ENCODE peak calls at places on chromosomes 16 and 17, in seven cellular contexts. T, F, P, L, O, Z and E are unnamed samples.

GRCh38 chr17:75499313-75500022 is 15.9 kb downstream of the CASKIN2 start:
- DNase-seq in O (no peak), F (no peak), Z (no peak), L (peak), T (no peak), P (peak), E (no peak)

GRCh38 chr16:57013268-57013667 is 23.9 kb downstream of the NLRC5 start:
- DNase-seq in O (no peak), L (no peak), P (no peak), T (no peak), Z (no peak), F (peak), E (no peak)

GRCh38 chr17:36598951-36599401 is 2.4 kb upstream of the MRM1 start:
- DNase-seq in F (no peak), T (no peak), O (no peak), L (peak), P (no peak), Z (no peak), E (peak)

GRCh38 chr17:49862781-49863331 is 15.0 kb upstream of the TAC4 start:
- DNase-seq in F (no peak), O (no peak), P (no peak), T (no peak), L (no peak), Z (no peak), E (no peak)

GRCh38 chr17:77222356-77222755 is 81.6 kb downstream of the SEC14L1 start:
- DNase-seq in P (no peak), Z (no peak), O (no peak), L (no peak), F (no peak), T (no peak), E (no peak)

GRCh38 chr17:43986225-43986981 is 18.0 kb upstream of the NAGS start:
- DNase-seq in Z (no peak), O (no peak), T (no peak), P (no peak), L (no peak), F (no peak), E (no peak)

GRCh38 chr16:81940781-81941560 is 70.3 kb downstream of the SDR42E1 start:
- DNase-seq in P (no peak), L (no peak), Z (no peak), O (peak), T (no peak), F (peak), E (no peak)

GRCh38 chr16:19323596-19323995 is 38.1 kb downstream of the CLEC19A start:
- DNase-seq in F (no peak), O (no peak), Z (no peak), T (no peak), P (no peak), L (no peak), E (no peak)

GRCh38 chr17:49557204-49558024 is 18.3 kb upstream of the NXPH3 start:
- DNase-seq in O (peak), Z (peak), L (no peak), F (peak), P (no peak), T (peak), E (peak)

GRCh38 chr17:80805032-80805751 is 186.4 kb upstream of the CHMP6 start:
- DNase-seq in T (no peak), L (no peak), O (no peak), F (peak), Z (no peak), P (peak), E (no peak)

GRCh38 chr16:49346459-49346858 is 27.1 kb upstream of the C16orf78 start:
- DNase-seq in P (no peak), Z (no peak), T (no peak), O (no peak), F (no peak), L (no peak), E (peak)

GRCh38 chr17:69466905-69467630 is 52.6 kb downstream of the MAP2K6 start:
- DNase-seq in T (peak), Z (no peak), F (peak), L (no peak), O (no peak), P (no peak), E (no peak)

GRCh38 chr16:57165483-57165882 is 20.4 kb downstream of the PSME3IP1 start:
- DNase-seq in T (no peak), Z (no peak), F (no peak), L (no peak), O (no peak), P (no peak), E (no peak)

GRCh38 chr17:14622622-14623101 is 321.8 kb downstream of the HS3ST3B1 start:
- DNase-seq in O (no peak), Z (no peak), F (no peak), T (no peak), P (no peak), L (no peak), E (no peak)

GRCh38 chr16:63337264-63337663 is 1301.0 kb upstream of the CDH8 start:
- DNase-seq in P (no peak), T (no peak), O (no peak), Z (no peak), L (no peak), F (no peak), E (no peak)

GRCh38 chr17:63946440-63947363 is 14.6 kb upstream of the CD79B start:
- DNase-seq in L (no peak), F (peak), O (peak), T (peak), Z (peak), P (peak), E (no peak)

GRCh38 chr16:55703003-55704001 is 47.5 kb downstream of the SLC6A2 start:
- DNase-seq in Z (no peak), T (peak), O (peak), P (peak), F (peak), L (no peak), E (peak)

GRCh38 chr16:58024673-58025350 is 742 bp upstream of the MMP15 start:
- DNase-seq in O (peak), Z (peak), F (no peak), L (no peak), T (peak), P (peak), E (no peak)

GRCh38 chr17:1384881-1385280 is 15.1 kb downstream of the YWHAE start:
- DNase-seq in O (no peak), T (no peak), Z (no peak), P (peak), L (no peak), F (no peak), E (no peak)

GRCh38 chr16:87938412-87938949 is 2.2 kb upstream of the CA5A start:
- DNase-seq in L (no peak), P (no peak), Z (no peak), O (no peak), T (no peak), F (no peak), E (no peak)

GRCh38 chr17:8857919-8858318 is 9.6 kb downstream of the PIK3R6 start:
- DNase-seq in F (peak), L (no peak), P (no peak), O (no peak), Z (no peak), T (no peak), E (no peak)

GRCh38 chr16:54812229-54812628 is 118.4 kb upstream of the IRX5 start:
- DNase-seq in P (no peak), L (no peak), Z (no peak), F (no peak), T (no peak), O (no peak), E (no peak)

GRCh38 chr16:17275076-17275732 is 195.6 kb downstream of the XYLT1 start:
- DNase-seq in F (no peak), O (peak), Z (peak), T (peak), L (no peak), P (no peak), E (no peak)

GRCh38 chr16:15403392-15403995 is 7.9 kb downstream of the MPV17L start:
- DNase-seq in P (no peak), L (no peak), F (no peak), O (no peak), Z (no peak), T (no peak), E (peak)

GRCh38 chr17:4304417-4305027 is 40.7 kb upstream of the ANKFY1 start:
- DNase-seq in P (no peak), L (peak), O (peak), Z (peak), F (peak), T (peak), E (no peak)

GRCh38 chr16:14198603-14199002 is 127.5 kb downstream of the MRTFB start:
- DNase-seq in L (no peak), P (no peak), F (no peak), T (no peak), Z (no peak), O (no peak), E (no peak)

GRCh38 chr16:14202697-14203096 is 131.6 kb downstream of the MRTFB start:
- DNase-seq in Z (no peak), F (no peak), O (peak), P (no peak), L (no peak), T (no peak), E (no peak)

GRCh38 chr16:14199624-14200023 is 128.5 kb downstream of the MRTFB start:
- DNase-seq in P (no peak), F (peak), T (no peak), Z (no peak), O (no peak), L (no peak), E (no peak)

GRCh38 chr16:14199199-14199598 is 128.1 kb downstream of the MRTFB start:
- DNase-seq in Z (no peak), P (no peak), O (no peak), T (no peak), F (no peak), L (no peak), E (no peak)

GRCh38 chr16:14202095-14202494 is 131.0 kb downstream of the MRTFB start:
- DNase-seq in F (no peak), Z (no peak), O (no peak), P (no peak), T (no peak), L (no peak), E (no peak)
- H3K4me3 ChIP-seq in F (no peak), Z (no peak), O (no peak), P (no peak), T (no peak), L (peak), E (no peak)

GRCh38 chr17:21132428-21132827 is 5.7 kb downstream of the DHRS7B start:
- DNase-seq in F (no peak), T (no peak), L (no peak), O (no peak), P (no peak), Z (no peak), E (no peak)

GRCh38 chr17:21131090-21131616 is 4.4 kb downstream of the DHRS7B start:
- DNase-seq in F (no peak), P (no peak), Z (no peak), T (no peak), O (no peak), L (no peak), E (no peak)

GRCh38 chr17:21127508-21128077 is 829 bp downstream of the DHRS7B start:
- DNase-seq in P (no peak), O (no peak), L (no peak), F (peak), T (no peak), Z (no peak), E (no peak)

GRCh38 chr17:21126645-21127507 is at the start of gene DHRS7B:
- DNase-seq in P (peak), Z (peak), F (peak), L (peak), T (peak), O (peak), E (peak)

DNA sequence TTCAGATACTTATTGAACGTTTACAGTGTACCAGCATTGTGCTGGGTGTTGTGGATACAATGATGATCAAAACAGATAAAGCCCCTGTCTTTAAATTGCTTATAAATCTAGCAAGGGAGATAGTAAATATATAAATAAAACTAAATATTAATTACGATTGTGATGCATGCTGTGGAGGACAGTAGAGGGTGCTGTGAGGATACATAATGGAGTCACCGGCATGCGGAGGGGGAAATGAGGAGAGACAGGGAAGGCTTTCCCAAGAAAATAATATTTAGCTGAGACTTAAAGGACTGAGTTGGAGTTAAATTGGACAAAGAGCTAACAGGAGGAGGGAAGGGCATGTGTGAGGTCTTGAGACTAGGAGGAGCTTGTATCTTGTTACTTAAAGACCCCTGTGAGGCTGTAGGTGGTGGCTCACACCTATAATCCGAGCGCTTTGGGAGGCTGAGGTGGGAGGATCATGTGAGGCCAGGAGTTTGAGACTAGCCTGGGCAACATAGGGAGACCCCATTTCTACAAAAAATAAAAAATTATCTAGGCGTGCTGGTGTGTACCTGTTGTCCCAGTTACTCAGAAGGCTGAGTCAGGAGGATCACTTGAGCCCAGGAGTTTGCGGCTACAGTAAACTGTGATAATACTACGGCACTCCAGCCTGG is 2.4 kb downstream of the DHRS7B start:
- DNase-seq in P (peak), Z (no peak), F (peak), T (peak), O (no peak), L (peak), E (no peak)
- TF ChIP-seq CTCF in P (peak), Z (peak), F (peak), T (peak), O (peak), L (peak), E (no peak)

GRCh38 chr17:74212913-74213791 is at the start of gene TTYH2:
- DNase-seq in F (peak), P (peak), T (peak), Z (peak), L (peak), O (peak), E (peak)
- TF ChIP-seq POLR2A in F (no peak), P (no peak), T (peak), Z (no peak), L (peak), O (peak), E (no peak)

DNA sequence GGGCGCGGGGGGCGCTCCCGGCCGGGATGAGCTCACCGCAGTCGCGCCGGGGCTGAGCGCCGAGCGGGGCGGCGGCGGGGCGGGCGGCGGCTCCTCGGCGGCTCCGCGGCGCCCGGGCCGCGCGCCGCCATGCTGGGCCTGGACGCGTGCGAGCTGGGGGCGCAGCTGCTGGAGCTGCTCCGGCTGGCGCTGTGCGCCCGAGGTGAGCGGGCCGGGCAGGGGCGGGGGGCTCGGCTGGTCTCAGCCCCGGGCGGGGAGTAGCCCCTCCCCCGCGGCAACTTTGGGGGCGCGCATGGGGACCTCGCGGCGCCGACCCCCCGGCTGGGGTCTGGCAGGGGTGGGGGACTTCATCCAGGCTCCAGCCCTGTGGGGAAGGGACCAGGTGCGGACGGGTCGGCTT is at the start of gene ARHGDIG:
- DNase-seq in L (no peak), P (no peak), F (no peak), Z (no peak), T (no peak), O (no peak), E (no peak)
- H3K4me3 ChIP-seq in L (no peak), P (no peak), F (peak), Z (peak), T (peak), O (no peak), E (no peak)

DNA sequence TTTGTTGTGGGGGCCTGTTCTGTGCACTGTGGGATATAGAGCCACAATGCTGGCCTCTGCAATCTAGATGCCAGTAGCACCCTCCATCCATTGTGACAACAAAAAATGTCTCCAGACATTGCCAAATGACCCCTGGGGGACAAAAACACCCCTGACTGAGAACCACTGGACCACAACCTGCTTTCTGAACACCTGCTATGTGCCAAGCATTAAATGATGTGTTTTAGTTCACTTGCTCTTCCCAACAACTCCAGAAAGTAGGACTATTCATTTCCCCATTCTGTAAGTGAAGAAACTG is 367.0 kb upstream of the ERCC4 start:
- DNase-seq in O (no peak), Z (no peak), T (no peak), L (no peak), F (no peak), P (no peak), E (no peak)
- TF ChIP-seq CTCF in O (no peak), Z (no peak), T (no peak), L (no peak), F (no peak), P (no peak), E (no peak)

DNA sequence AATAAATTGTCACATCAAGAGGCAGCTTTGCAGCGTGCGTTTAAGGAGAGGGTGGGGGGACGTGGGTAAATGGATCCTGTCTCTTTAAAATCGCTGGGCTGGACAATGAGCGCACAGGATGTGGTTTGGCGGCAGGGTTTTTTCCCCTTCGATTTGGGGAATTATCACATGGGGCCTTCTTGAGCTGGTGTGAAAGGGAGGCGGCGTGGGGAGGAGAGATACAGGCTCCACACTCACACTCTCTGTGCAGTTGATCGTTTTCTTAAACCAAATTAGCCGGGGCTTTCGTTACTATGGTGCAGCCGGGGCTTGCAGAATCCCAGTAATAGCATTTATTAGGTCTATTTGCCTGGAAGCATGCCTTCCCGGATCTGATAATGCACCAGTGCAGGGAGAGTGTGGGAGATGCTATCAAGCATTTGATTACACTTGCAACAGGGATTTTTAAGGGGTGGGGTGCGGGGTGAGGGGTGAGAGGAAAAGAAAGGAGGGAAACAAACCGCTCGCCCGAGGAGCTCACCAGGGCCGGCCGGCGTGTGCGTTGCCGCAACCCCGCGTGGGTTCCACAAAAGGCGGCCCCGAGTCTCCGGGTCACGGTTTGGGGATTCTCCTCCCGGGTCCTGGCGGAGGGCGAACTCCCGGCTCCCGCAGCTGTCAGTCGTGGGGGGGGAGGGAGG is 58.9 kb upstream of the GSE1 start:
- DNase-seq in O (peak), T (peak), L (peak), Z (peak), F (peak), P (peak), E (peak)
- TF ChIP-seq POLR2A in O (peak), T (peak), L (no peak), Z (no peak), F (no peak), P (no peak), E (no peak)